ENCODE peak calls at places on chromosomes 7 and 10, in ten cellular contexts. One of them, this sample, is unnamed.

GRCh38 chr10:99560277-99561126 is 27.8 kb downstream of the NKX2-3 start:
- DNase-seq in PC-9: no peak
- DNase-seq in HepG2: peak
- DNase-seq in foreskin keratinocyte: no peak
- DNase-seq in Calu3: peak
- DNase-seq in choroid plexus epithelial cell: peak
- DNase-seq in cardiac fibroblast: peak
- DNase-seq in pancreas: peak
- DNase-seq in transverse colon: peak
- DNase-seq in RWPE2: no peak
- DNase-seq in this sample: no peak

GRCh38 chr7:45686441-45687184 is 112.4 kb downstream of the ADCY1 start:
- DNase-seq in RWPE2: no peak
- DNase-seq in Calu3: no peak
- DNase-seq in pancreas: no peak
- DNase-seq in foreskin keratinocyte: no peak
- DNase-seq in HepG2: no peak
- DNase-seq in choroid plexus epithelial cell: no peak
- DNase-seq in cardiac fibroblast: no peak
- DNase-seq in PC-9: no peak
- DNase-seq in transverse colon: no peak
- DNase-seq in this sample: no peak

GRCh38 chr10:12656518-12657142 is 307.3 kb downstream of the CAMK1D start:
- DNase-seq in RWPE2: no peak
- DNase-seq in pancreas: no peak
- DNase-seq in Calu3: peak
- DNase-seq in choroid plexus epithelial cell: peak
- DNase-seq in PC-9: peak
- DNase-seq in HepG2: peak
- DNase-seq in transverse colon: no peak
- DNase-seq in foreskin keratinocyte: peak
- DNase-seq in cardiac fibroblast: peak
- DNase-seq in this sample: no peak

GRCh38 chr7:64625114-64626082 is 40.5 kb upstream of the ZNF107 start:
- DNase-seq in PC-9: no peak
- DNase-seq in transverse colon: no peak
- DNase-seq in HepG2: no peak
- DNase-seq in pancreas: no peak
- DNase-seq in foreskin keratinocyte: no peak
- DNase-seq in cardiac fibroblast: no peak
- DNase-seq in Calu3: no peak
- DNase-seq in RWPE2: no peak
- DNase-seq in choroid plexus epithelial cell: peak
- DNase-seq in this sample: no peak

GRCh38 chr10:6141296-6142151 is 52.7 kb downstream of the RBM17 start:
- DNase-seq in transverse colon: no peak
- DNase-seq in PC-9: peak
- DNase-seq in RWPE2: no peak
- DNase-seq in HepG2: no peak
- DNase-seq in Calu3: peak
- DNase-seq in choroid plexus epithelial cell: peak
- DNase-seq in pancreas: no peak
- DNase-seq in foreskin keratinocyte: no peak
- DNase-seq in cardiac fibroblast: peak
- DNase-seq in this sample: no peak

GRCh38 chr10:60820093-60820769 is 42.0 kb downstream of the CDK1 start:
- DNase-seq in choroid plexus epithelial cell: peak
- DNase-seq in foreskin keratinocyte: no peak
- DNase-seq in transverse colon: no peak
- DNase-seq in cardiac fibroblast: peak
- DNase-seq in pancreas: no peak
- DNase-seq in Calu3: no peak
- DNase-seq in PC-9: no peak
- DNase-seq in HepG2: no peak
- DNase-seq in RWPE2: no peak
- DNase-seq in this sample: no peak

GRCh38 chr10:129761166-129761565 is 202.9 kb downstream of the EBF3 start:
- DNase-seq in foreskin keratinocyte: no peak
- DNase-seq in HepG2: no peak
- DNase-seq in Calu3: no peak
- DNase-seq in transverse colon: no peak
- DNase-seq in RWPE2: no peak
- DNase-seq in cardiac fibroblast: no peak
- DNase-seq in PC-9: no peak
- DNase-seq in pancreas: no peak
- DNase-seq in choroid plexus epithelial cell: no peak
- DNase-seq in this sample: peak

GRCh38 chr7:17941171-17941490 is 837 bp upstream of the SNX13 start:
- DNase-seq in Calu3: no peak
- DNase-seq in pancreas: no peak
- DNase-seq in foreskin keratinocyte: no peak
- DNase-seq in HepG2: peak
- DNase-seq in cardiac fibroblast: peak
- DNase-seq in PC-9: no peak
- DNase-seq in RWPE2: no peak
- DNase-seq in transverse colon: no peak
- DNase-seq in choroid plexus epithelial cell: peak
- DNase-seq in this sample: no peak

GRCh38 chr10:85124592-85124991 is 796.2 kb downstream of the CCSER2 start:
- DNase-seq in cardiac fibroblast: peak
- DNase-seq in choroid plexus epithelial cell: no peak
- DNase-seq in foreskin keratinocyte: peak
- DNase-seq in HepG2: no peak
- DNase-seq in transverse colon: no peak
- DNase-seq in RWPE2: no peak
- DNase-seq in Calu3: no peak
- DNase-seq in PC-9: no peak
- DNase-seq in pancreas: peak
- DNase-seq in this sample: no peak

GRCh38 chr10:62870866-62871265 is 54.7 kb upstream of the EGR2 start:
- DNase-seq in transverse colon: no peak
- DNase-seq in Calu3: no peak
- DNase-seq in foreskin keratinocyte: no peak
- DNase-seq in pancreas: no peak
- DNase-seq in choroid plexus epithelial cell: no peak
- DNase-seq in HepG2: no peak
- DNase-seq in PC-9: no peak
- DNase-seq in cardiac fibroblast: no peak
- DNase-seq in RWPE2: no peak
- DNase-seq in this sample: no peak

DNA sequence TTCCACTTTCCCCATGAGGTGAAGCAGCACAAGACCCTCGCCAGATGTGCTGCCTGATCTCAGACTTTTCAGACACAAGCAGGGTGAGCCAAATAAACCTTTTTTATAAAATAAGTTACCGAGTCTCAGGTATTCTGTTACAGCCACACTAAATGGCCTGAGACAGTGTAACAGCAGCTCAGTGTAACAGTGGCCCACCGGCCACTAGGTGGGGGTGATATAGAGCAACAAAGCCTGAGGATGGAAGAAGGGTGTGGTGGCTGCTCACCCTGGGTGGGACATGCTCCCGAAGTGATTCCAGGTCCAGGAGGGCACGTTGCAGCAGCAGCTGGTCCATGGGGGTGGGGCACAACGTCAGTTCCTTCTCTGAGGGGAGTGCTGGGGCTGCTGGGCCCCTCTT is 44.6 kb downstream of the BMS1 start:
- DNase-seq in PC-9: no peak
- DNase-seq in cardiac fibroblast: no peak
- DNase-seq in Calu3: no peak
- DNase-seq in choroid plexus epithelial cell: no peak
- DNase-seq in transverse colon: no peak
- DNase-seq in RWPE2: no peak
- DNase-seq in pancreas: no peak
- DNase-seq in HepG2: no peak
- DNase-seq in foreskin keratinocyte: no peak
- DNase-seq in this sample: no peak
- TF ChIP-seq CTCF in PC-9: no peak
- TF ChIP-seq CTCF in cardiac fibroblast: no peak
- TF ChIP-seq CTCF in Calu3: no peak
- TF ChIP-seq CTCF in choroid plexus epithelial cell: peak
- TF ChIP-seq CTCF in transverse colon: no peak
- TF ChIP-seq CTCF in RWPE2: no peak
- TF ChIP-seq CTCF in pancreas: no peak
- TF ChIP-seq CTCF in HepG2: peak
- TF ChIP-seq CTCF in foreskin keratinocyte: no peak
- TF ChIP-seq CTCF in this sample: peak

GRCh38 chr7:139566075-139566474 is 42.6 kb downstream of the CLEC2L start:
- DNase-seq in Calu3: no peak
- DNase-seq in PC-9: no peak
- DNase-seq in cardiac fibroblast: no peak
- DNase-seq in choroid plexus epithelial cell: no peak
- DNase-seq in foreskin keratinocyte: no peak
- DNase-seq in transverse colon: no peak
- DNase-seq in RWPE2: no peak
- DNase-seq in HepG2: no peak
- DNase-seq in pancreas: no peak
- DNase-seq in this sample: no peak
- TF ChIP-seq CTCF in Calu3: no peak
- TF ChIP-seq CTCF in PC-9: no peak
- TF ChIP-seq CTCF in cardiac fibroblast: no peak
- TF ChIP-seq CTCF in choroid plexus epithelial cell: no peak
- TF ChIP-seq CTCF in foreskin keratinocyte: no peak
- TF ChIP-seq CTCF in transverse colon: no peak
- TF ChIP-seq CTCF in RWPE2: no peak
- TF ChIP-seq CTCF in HepG2: no peak
- TF ChIP-seq CTCF in pancreas: no peak
- TF ChIP-seq CTCF in this sample: no peak

DNA sequence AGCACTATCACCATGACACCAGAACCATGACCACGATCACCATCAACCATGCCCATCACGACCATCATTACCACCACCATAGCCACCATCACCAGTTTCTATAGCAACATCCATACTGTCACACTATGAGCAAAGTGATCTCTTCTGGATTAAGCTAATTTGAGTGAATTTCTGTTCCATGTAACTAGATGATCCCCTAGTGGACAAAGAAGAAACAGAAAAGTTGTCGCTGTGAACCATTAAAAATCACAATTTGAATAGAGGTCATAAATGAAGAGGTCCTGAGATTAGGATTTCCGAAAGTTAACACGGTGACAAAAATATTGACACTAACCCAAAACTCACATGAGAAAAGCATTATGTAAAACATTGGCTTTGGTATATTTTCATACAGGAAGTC is 77.6 kb downstream of the CLRN3 start:
- DNase-seq in cardiac fibroblast: no peak
- DNase-seq in choroid plexus epithelial cell: peak
- DNase-seq in HepG2: no peak
- DNase-seq in RWPE2: no peak
- DNase-seq in pancreas: no peak
- DNase-seq in PC-9: no peak
- DNase-seq in Calu3: no peak
- DNase-seq in transverse colon: no peak
- DNase-seq in foreskin keratinocyte: no peak
- DNase-seq in this sample: no peak
- TF ChIP-seq CTCF in cardiac fibroblast: peak
- TF ChIP-seq CTCF in choroid plexus epithelial cell: peak
- TF ChIP-seq CTCF in HepG2: no peak
- TF ChIP-seq CTCF in RWPE2: peak
- TF ChIP-seq CTCF in pancreas: no peak
- TF ChIP-seq CTCF in PC-9: peak
- TF ChIP-seq CTCF in Calu3: no peak
- TF ChIP-seq CTCF in transverse colon: no peak
- TF ChIP-seq CTCF in foreskin keratinocyte: peak
- TF ChIP-seq CTCF in this sample: peak

DNA sequence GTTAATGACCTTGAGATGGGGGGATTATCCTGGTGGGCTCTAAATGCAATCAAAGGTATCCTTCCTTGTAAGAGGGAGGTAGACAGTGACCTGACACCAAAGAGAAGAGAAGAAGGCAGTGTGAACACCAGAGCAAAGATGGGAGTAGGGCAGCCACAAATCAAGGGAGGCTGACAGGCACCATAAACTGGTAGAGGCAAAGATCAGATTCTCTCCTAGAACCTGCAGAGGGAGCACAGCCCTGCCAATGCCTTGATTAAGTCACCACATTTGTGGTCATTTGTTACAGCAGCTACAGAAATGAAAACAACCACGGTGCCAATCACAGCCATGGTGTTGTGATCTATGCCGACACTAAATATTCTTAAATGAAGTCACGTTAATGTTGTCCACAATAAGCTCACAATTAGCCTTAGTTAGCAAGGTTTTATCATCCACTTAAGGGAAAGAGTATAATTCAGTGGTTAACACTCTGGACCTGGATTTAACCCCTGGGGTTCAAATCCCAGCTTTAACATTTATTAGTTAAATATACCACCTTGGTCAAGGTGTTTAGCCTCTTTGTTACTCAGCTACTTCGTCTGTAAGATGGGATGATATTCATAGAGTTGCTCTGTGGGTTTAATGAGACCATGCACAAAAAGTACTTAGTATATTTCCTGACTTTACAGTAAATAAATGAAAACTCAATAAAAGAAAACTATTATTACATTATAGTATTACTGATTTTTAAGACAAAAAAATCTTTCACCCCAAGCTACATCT is 70.8 kb downstream of the SGMS1 start:
- DNase-seq in pancreas: no peak
- DNase-seq in PC-9: no peak
- DNase-seq in choroid plexus epithelial cell: peak
- DNase-seq in transverse colon: peak
- DNase-seq in Calu3: no peak
- DNase-seq in HepG2: no peak
- DNase-seq in foreskin keratinocyte: no peak
- DNase-seq in cardiac fibroblast: peak
- DNase-seq in RWPE2: no peak
- DNase-seq in this sample: no peak
- TF ChIP-seq CTCF in pancreas: no peak
- TF ChIP-seq CTCF in PC-9: no peak
- TF ChIP-seq CTCF in choroid plexus epithelial cell: peak
- TF ChIP-seq CTCF in transverse colon: no peak
- TF ChIP-seq CTCF in Calu3: no peak
- TF ChIP-seq CTCF in HepG2: peak
- TF ChIP-seq CTCF in foreskin keratinocyte: peak
- TF ChIP-seq CTCF in cardiac fibroblast: peak
- TF ChIP-seq CTCF in RWPE2: peak
- TF ChIP-seq CTCF in this sample: peak

This sample was measured in chondrocyte.